ENCODE peak calls at places on chromosomes 7 and 10, in seven cellular contexts. One of them, this sample, is unnamed.
A peak's percentile ranks its signal among the peaks of the same experiment; 100 is the strongest.

GRCh38 chr10:117541909-117542705 is 439 bp upstream of the EMX2 start:
- DNase-seq in CD8-positive, alpha-beta T cell: no peak
- DNase-seq in PC-3: no peak
- DNase-seq in stomach: no peak
- DNase-seq in WTC11: peak; percentile 86
- DNase-seq in hepatocyte: peak; percentile 69
- DNase-seq in K562: peak; percentile 38
- DNase-seq in this sample: no peak

GRCh38 chr10:42475168-42476098 is 162.9 kb downstream of the ZNF33B start:
- DNase-seq in CD8-positive, alpha-beta T cell: no peak
- DNase-seq in PC-3: peak; percentile 78
- DNase-seq in stomach: no peak
- DNase-seq in WTC11: peak; percentile 16
- DNase-seq in hepatocyte: no peak
- DNase-seq in K562: peak; percentile 52
- DNase-seq in this sample: no peak

GRCh38 chr7:102933763-102934162 is 21.0 kb downstream of the LRRC17 start:
- DNase-seq in CD8-positive, alpha-beta T cell: no peak
- DNase-seq in PC-3: no peak
- DNase-seq in stomach: peak; percentile 78
- DNase-seq in WTC11: peak; percentile 63
- DNase-seq in hepatocyte: peak; percentile 76
- DNase-seq in K562: no peak
- DNase-seq in this sample: no peak

GRCh38 chr10:69645296-69645665 is 15.2 kb downstream of the FAM241B start:
- DNase-seq in CD8-positive, alpha-beta T cell: no peak
- DNase-seq in PC-3: no peak
- DNase-seq in stomach: no peak
- DNase-seq in WTC11: no peak
- DNase-seq in hepatocyte: no peak
- DNase-seq in K562: no peak
- DNase-seq in this sample: no peak

GRCh38 chr7:47795631-47796030 is 152.6 kb downstream of the PKD1L1 start:
- DNase-seq in CD8-positive, alpha-beta T cell: no peak
- DNase-seq in PC-3: no peak
- DNase-seq in stomach: no peak
- DNase-seq in WTC11: no peak
- DNase-seq in hepatocyte: no peak
- DNase-seq in K562: no peak
- DNase-seq in this sample: no peak

GRCh38 chr7:134113655-134114054 is 13.5 kb upstream of the LRGUK start:
- DNase-seq in CD8-positive, alpha-beta T cell: no peak
- DNase-seq in PC-3: no peak
- DNase-seq in stomach: no peak
- DNase-seq in WTC11: no peak
- DNase-seq in hepatocyte: no peak
- DNase-seq in K562: no peak
- DNase-seq in this sample: no peak

GRCh38 chr7:29609162-29610030 is 45.8 kb downstream of the PRR15 start:
- DNase-seq in CD8-positive, alpha-beta T cell: no peak
- DNase-seq in PC-3: peak; percentile 88
- DNase-seq in stomach: peak; percentile 37
- DNase-seq in WTC11: peak; percentile 49
- DNase-seq in hepatocyte: peak; percentile 61
- DNase-seq in K562: peak; percentile 68
- DNase-seq in this sample: no peak

GRCh38 chr7:159175792-159176191 is 31.1 kb upstream of the VIPR2 start:
- DNase-seq in CD8-positive, alpha-beta T cell: peak; percentile 21
- DNase-seq in PC-3: no peak
- DNase-seq in stomach: no peak
- DNase-seq in WTC11: no peak
- DNase-seq in hepatocyte: no peak
- DNase-seq in K562: no peak
- DNase-seq in this sample: no peak

GRCh38 chr7:105336009-105336408 is 52.7 kb downstream of the SRPK2 start:
- DNase-seq in CD8-positive, alpha-beta T cell: no peak
- DNase-seq in PC-3: peak; percentile 47
- DNase-seq in stomach: no peak
- DNase-seq in WTC11: no peak
- DNase-seq in hepatocyte: no peak
- DNase-seq in K562: no peak
- DNase-seq in this sample: no peak

GRCh38 chr10:91798736-91799579 is 732 bp downstream of the TNKS2 start:
- DNase-seq in CD8-positive, alpha-beta T cell: peak; percentile 56
- DNase-seq in PC-3: peak; percentile 22
- DNase-seq in stomach: peak; percentile 42
- DNase-seq in WTC11: peak; percentile 55
- DNase-seq in hepatocyte: peak; percentile 16
- DNase-seq in K562: peak; percentile 24
- DNase-seq in this sample: no peak

GRCh38 chr10:113576853-113577252 is 24.0 kb downstream of the HABP2 start:
- DNase-seq in CD8-positive, alpha-beta T cell: no peak
- DNase-seq in PC-3: peak; percentile 39
- DNase-seq in stomach: no peak
- DNase-seq in WTC11: peak; percentile 38
- DNase-seq in hepatocyte: peak; percentile 46
- DNase-seq in K562: peak; percentile 14
- DNase-seq in this sample: no peak

GRCh38 chr7:36280840-36281812 is 108.5 kb upstream of the ANLN start:
- DNase-seq in CD8-positive, alpha-beta T cell: no peak
- DNase-seq in PC-3: peak; percentile 86
- DNase-seq in stomach: peak; percentile 69
- DNase-seq in WTC11: peak; percentile 52
- DNase-seq in hepatocyte: peak; percentile 86
- DNase-seq in K562: no peak
- DNase-seq in this sample: no peak

GRCh38 chr10:112973805-112974204 is 23.8 kb downstream of the TCF7L2 start:
- DNase-seq in CD8-positive, alpha-beta T cell: no peak
- DNase-seq in PC-3: no peak
- DNase-seq in stomach: no peak
- DNase-seq in WTC11: no peak
- DNase-seq in hepatocyte: no peak
- DNase-seq in K562: no peak
- DNase-seq in this sample: no peak

GRCh38 chr10:126439947-126440346 is 51.7 kb upstream of the ADAM12 start:
- DNase-seq in CD8-positive, alpha-beta T cell: no peak
- DNase-seq in PC-3: peak; percentile 44
- DNase-seq in stomach: no peak
- DNase-seq in WTC11: no peak
- DNase-seq in hepatocyte: no peak
- DNase-seq in K562: no peak
- DNase-seq in this sample: peak; percentile 63

GRCh38 chr10:22086730-22087364 is 83.3 kb upstream of the DNAJC1 start:
- DNase-seq in CD8-positive, alpha-beta T cell: no peak
- DNase-seq in PC-3: peak; percentile 83
- DNase-seq in stomach: peak; percentile 84
- DNase-seq in WTC11: peak; percentile 59
- DNase-seq in hepatocyte: peak; percentile 79
- DNase-seq in K562: peak; percentile 31
- DNase-seq in this sample: no peak

GRCh38 chr7:45869426-45869825 is 3.5 kb downstream of the CCDC201 start:
- DNase-seq in CD8-positive, alpha-beta T cell: no peak
- DNase-seq in PC-3: peak; percentile 85
- DNase-seq in stomach: no peak
- DNase-seq in WTC11: no peak
- DNase-seq in hepatocyte: no peak
- DNase-seq in K562: no peak
- DNase-seq in this sample: no peak

GRCh38 chr10:119688033-119688508 is 36.9 kb downstream of the BAG3 start:
- DNase-seq in CD8-positive, alpha-beta T cell: no peak
- DNase-seq in PC-3: no peak
- DNase-seq in stomach: no peak
- DNase-seq in WTC11: no peak
- DNase-seq in hepatocyte: peak; percentile 30
- DNase-seq in K562: no peak
- DNase-seq in this sample: no peak
- TF ChIP-seq CTCF in CD8-positive, alpha-beta T cell: no peak
- TF ChIP-seq CTCF in PC-3: no peak
- TF ChIP-seq CTCF in stomach: no peak
- TF ChIP-seq CTCF in WTC11: no peak
- TF ChIP-seq CTCF in hepatocyte: peak; percentile 17
- TF ChIP-seq CTCF in K562: peak; percentile 32
- TF ChIP-seq CTCF in this sample: no peak

DNA sequence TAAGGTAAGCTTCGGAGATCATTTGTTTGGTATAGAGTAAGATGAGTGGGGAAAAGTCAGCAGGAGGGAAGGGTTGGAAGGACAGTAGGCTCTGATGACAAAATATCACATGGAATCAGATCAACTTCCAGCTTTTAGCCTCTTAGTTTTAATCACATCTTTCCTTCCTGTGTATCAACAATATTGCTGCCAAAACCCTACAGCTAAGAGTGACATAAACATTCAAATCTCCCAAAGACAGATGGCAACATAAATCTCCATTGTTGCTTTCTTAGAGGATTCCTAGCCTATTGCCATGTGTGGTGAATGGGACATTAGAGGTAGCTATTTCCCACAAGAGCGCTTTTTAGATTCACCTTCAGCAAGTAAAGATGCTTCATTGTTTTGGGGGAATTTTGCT is 35.3 kb upstream of the FZD1 start:
- DNase-seq in CD8-positive, alpha-beta T cell: no peak
- DNase-seq in PC-3: peak; percentile 56
- DNase-seq in stomach: no peak
- DNase-seq in WTC11: no peak
- DNase-seq in hepatocyte: no peak
- DNase-seq in K562: no peak
- DNase-seq in this sample: no peak
- TF ChIP-seq CTCF in CD8-positive, alpha-beta T cell: no peak
- TF ChIP-seq CTCF in PC-3: no peak
- TF ChIP-seq CTCF in stomach: no peak
- TF ChIP-seq CTCF in WTC11: no peak
- TF ChIP-seq CTCF in hepatocyte: no peak
- TF ChIP-seq CTCF in K562: no peak
- TF ChIP-seq CTCF in this sample: no peak

DNA sequence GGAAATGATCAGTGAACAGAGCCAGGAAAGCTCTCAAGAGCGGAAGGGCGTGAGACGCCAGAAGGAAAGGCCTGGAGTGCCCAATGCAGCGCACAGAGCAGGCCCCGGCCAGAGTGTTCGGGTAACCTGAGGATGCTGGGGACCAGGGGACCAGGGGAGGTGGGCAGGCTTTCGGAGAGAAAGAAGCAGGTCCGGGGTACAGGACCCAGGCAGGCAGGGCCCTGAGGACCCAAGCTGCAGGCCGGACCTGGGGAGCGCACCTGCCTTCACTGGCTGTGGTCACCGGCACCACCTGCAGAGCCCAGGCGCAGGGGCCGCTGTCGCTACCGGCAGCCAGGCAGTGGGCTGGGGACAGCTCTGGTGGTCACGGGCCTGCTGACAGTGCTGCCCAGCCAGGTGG is 258.0 kb downstream of the MAD1L1 start:
- DNase-seq in CD8-positive, alpha-beta T cell: no peak
- DNase-seq in PC-3: no peak
- DNase-seq in stomach: no peak
- DNase-seq in WTC11: no peak
- DNase-seq in hepatocyte: no peak
- DNase-seq in K562: no peak
- DNase-seq in this sample: no peak
- TF ChIP-seq CTCF in CD8-positive, alpha-beta T cell: no peak
- TF ChIP-seq CTCF in PC-3: no peak
- TF ChIP-seq CTCF in stomach: no peak
- TF ChIP-seq CTCF in WTC11: no peak
- TF ChIP-seq CTCF in hepatocyte: no peak
- TF ChIP-seq CTCF in K562: no peak
- TF ChIP-seq CTCF in this sample: no peak

DNA sequence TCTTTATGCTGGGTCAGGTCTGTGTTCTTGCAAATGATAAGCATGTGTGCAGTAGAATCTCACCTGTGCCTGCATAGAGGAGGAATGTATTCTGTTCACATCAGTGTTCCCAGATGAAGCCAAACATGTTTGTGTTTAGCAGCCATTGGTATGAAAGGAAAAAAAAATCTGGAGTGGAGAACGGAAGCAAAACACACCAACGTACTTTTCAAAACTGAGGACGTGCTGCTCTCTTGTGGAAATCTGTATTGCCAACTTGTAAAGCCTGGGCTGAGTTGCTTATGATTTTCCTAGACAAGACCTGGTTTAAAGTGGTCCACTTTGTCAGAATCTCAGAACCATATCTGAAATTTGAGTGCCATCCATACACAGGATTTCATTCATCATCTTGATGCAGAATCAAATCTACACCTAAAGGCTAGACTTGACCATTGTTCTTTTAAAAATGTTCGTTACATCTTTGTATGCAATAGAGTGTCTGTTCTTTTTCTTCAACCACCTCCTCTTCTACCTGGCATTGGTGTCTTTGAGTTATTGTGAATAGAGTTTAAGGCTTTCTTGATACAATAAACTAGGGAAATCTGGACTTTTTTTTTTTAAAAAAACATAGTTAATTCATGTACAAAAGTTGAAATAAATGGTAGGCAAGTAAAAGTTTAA is 367.7 kb downstream of the PHF14 start:
- DNase-seq in CD8-positive, alpha-beta T cell: no peak
- DNase-seq in PC-3: peak; percentile 61
- DNase-seq in stomach: no peak
- DNase-seq in WTC11: no peak
- DNase-seq in hepatocyte: peak; percentile 65
- DNase-seq in K562: no peak
- DNase-seq in this sample: no peak
- TF ChIP-seq CTCF in CD8-positive, alpha-beta T cell: no peak
- TF ChIP-seq CTCF in PC-3: peak; percentile 74
- TF ChIP-seq CTCF in stomach: no peak
- TF ChIP-seq CTCF in WTC11: no peak
- TF ChIP-seq CTCF in hepatocyte: peak; percentile 82
- TF ChIP-seq CTCF in K562: peak; percentile 44
- TF ChIP-seq CTCF in this sample: peak; percentile 82

GRCh38 chr10:62422068-62422590 is 48.0 kb downstream of the ZNF365 start:
- DNase-seq in CD8-positive, alpha-beta T cell: no peak
- DNase-seq in PC-3: peak; percentile 94
- DNase-seq in stomach: no peak
- DNase-seq in WTC11: no peak
- DNase-seq in hepatocyte: no peak
- DNase-seq in K562: no peak
- DNase-seq in this sample: no peak
- TF ChIP-seq CTCF in CD8-positive, alpha-beta T cell: no peak
- TF ChIP-seq CTCF in PC-3: peak; percentile 51
- TF ChIP-seq CTCF in stomach: no peak
- TF ChIP-seq CTCF in WTC11: no peak
- TF ChIP-seq CTCF in hepatocyte: no peak
- TF ChIP-seq CTCF in K562: no peak
- TF ChIP-seq CTCF in this sample: no peak

DNA sequence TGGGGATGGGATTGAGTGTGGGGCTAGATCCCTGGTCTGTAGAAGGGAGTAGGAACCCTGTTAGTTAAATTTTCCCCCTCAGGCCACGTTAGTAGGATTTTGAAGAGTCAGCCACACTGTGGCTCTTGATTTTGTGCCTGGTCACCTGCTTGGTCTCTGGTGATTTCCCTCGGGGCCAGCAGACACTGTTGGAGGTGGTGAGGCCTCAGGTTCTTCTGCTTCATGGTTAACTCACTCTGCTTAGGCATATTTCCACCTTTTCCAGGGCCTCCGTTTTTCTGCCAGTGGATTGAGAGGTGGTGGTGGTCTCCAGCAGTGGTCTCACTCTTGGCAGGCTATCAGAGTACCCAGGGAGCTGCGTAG is 4.1 kb downstream of the TSPAN14 start:
- DNase-seq in CD8-positive, alpha-beta T cell: no peak
- DNase-seq in PC-3: no peak
- DNase-seq in stomach: no peak
- DNase-seq in WTC11: no peak
- DNase-seq in hepatocyte: no peak
- DNase-seq in K562: no peak
- DNase-seq in this sample: no peak
- TF ChIP-seq CTCF in CD8-positive, alpha-beta T cell: no peak
- TF ChIP-seq CTCF in PC-3: no peak
- TF ChIP-seq CTCF in stomach: no peak
- TF ChIP-seq CTCF in WTC11: no peak
- TF ChIP-seq CTCF in hepatocyte: no peak
- TF ChIP-seq CTCF in K562: no peak
- TF ChIP-seq CTCF in this sample: no peak

GRCh38 chr7:83976302-83976701 is 218.3 kb downstream of the SEMA3A start:
- DNase-seq in CD8-positive, alpha-beta T cell: peak; percentile 7
- DNase-seq in PC-3: peak; percentile 74
- DNase-seq in stomach: no peak
- DNase-seq in WTC11: no peak
- DNase-seq in hepatocyte: peak; percentile 58
- DNase-seq in K562: peak; percentile 19
- DNase-seq in this sample: no peak
- TF ChIP-seq CTCF in CD8-positive, alpha-beta T cell: peak; percentile 73
- TF ChIP-seq CTCF in PC-3: peak; percentile 83
- TF ChIP-seq CTCF in stomach: peak; percentile 70
- TF ChIP-seq CTCF in WTC11: peak; percentile 57
- TF ChIP-seq CTCF in hepatocyte: peak; percentile 80
- TF ChIP-seq CTCF in K562: peak; percentile 33
- TF ChIP-seq CTCF in this sample: peak; percentile 73